ENCODE peak calls at places on chromosomes 12 and 14, in ten cellular contexts. Z, Q, I, J, U, F, L, O, Y and K are unnamed samples.

GRCh38 chr12:30178948-30179347 is 395.2 kb upstream of the TMTC1 start:
- DNase-seq in Z (no peak), Q (no peak), I (no peak), J (no peak), U (no peak), F (no peak), L (no peak), O (no peak), Y (no peak), K (no peak)

GRCh38 chr14:95236221-95236620 is 78.9 kb upstream of the DICER1 start:
- DNase-seq in Z (no peak), Q (no peak), I (no peak), J (no peak), U (no peak), F (no peak), L (peak; percentile 43), O (no peak), Y (no peak), K (no peak)

GRCh38 chr12:64385468-64385867 is 5.1 kb downstream of the C12orf56 start:
- DNase-seq in Z (no peak), Q (no peak), I (no peak), J (no peak), U (no peak), F (peak; percentile 81), L (no peak), O (no peak), Y (no peak), K (no peak)

GRCh38 chr14:103334644-103335603 is 887 bp downstream of the EIF5 start:
- DNase-seq in Z (peak; percentile 46), Q (peak; percentile 94), I (peak; percentile 37), J (peak; percentile 77), U (no peak), F (peak; percentile 92), L (peak; percentile 82), O (peak; percentile 77), Y (peak; percentile 63), K (peak; percentile 88)

GRCh38 chr12:66724616-66725015 is 45.7 kb upstream of the GRIP1 start:
- DNase-seq in Z (no peak), Q (no peak), I (no peak), J (no peak), U (no peak), F (no peak), L (no peak), O (no peak), Y (no peak), K (no peak)

GRCh38 chr12:45543887-45544286 is 185.6 kb upstream of the ARID2 start:
- DNase-seq in Z (peak; percentile 60), Q (no peak), I (peak; percentile 78), J (no peak), U (peak; percentile 90), F (peak; percentile 84), L (peak; percentile 69), O (no peak), Y (peak; percentile 78), K (no peak)

GRCh38 chr12:117365072-117365616 is 3.7 kb upstream of the NOS1 start:
- DNase-seq in Z (no peak), Q (no peak), I (no peak), J (no peak), U (no peak), F (no peak), L (peak; percentile 85), O (no peak), Y (no peak), K (no peak)

GRCh38 chr12:96635844-96636243 is 146.5 kb downstream of the CFAP54 start:
- DNase-seq in Z (no peak), Q (no peak), I (no peak), J (no peak), U (no peak), F (no peak), L (no peak), O (no peak), Y (peak; percentile 77), K (no peak)

GRCh38 chr12:6235906-6236640 is 35.9 kb downstream of the CD9 start:
- DNase-seq in Z (no peak), Q (no peak), I (no peak), J (peak; percentile 28), U (no peak), F (no peak), L (no peak), O (no peak), Y (no peak), K (no peak)
- H3K27ac ChIP-seq in Z (no peak overlapping the region), Q (no peak overlapping the region), I (no peak overlapping the region), J (no peak overlapping the region), U (no peak overlapping the region), F (no peak overlapping the region), L (no peak overlapping the region), O (no peak overlapping the region), Y (no peak overlapping the region), K (peak overlapping the region; percentile 61)

GRCh38 chr12:52236386-52237050 is 3.5 kb downstream of the KRT7 start:
- DNase-seq in Z (no peak), Q (no peak), I (peak; percentile 17), J (peak; percentile 21), U (no peak), F (no peak), L (peak; percentile 9), O (no peak), Y (no peak), K (no peak)
- H3K4me1 ChIP-seq in Z (no peaks in the 10 kb centered on the region), Q (no peaks in the 10 kb centered on the region), I (peaks cover 73% of the 10 kb centered on the region), J (peaks cover 14% of the 10 kb centered on the region), U (peaks cover 33% of the 10 kb centered on the region), F (peaks cover 15% of the 10 kb centered on the region), L (no peaks in the 10 kb centered on the region), O (no peaks in the 10 kb centered on the region), Y (no peaks in the 10 kb centered on the region), K (peaks cover 30% of the 10 kb centered on the region)

GRCh38 chr12:104951759-104952509 is 6.2 kb downstream of the SLC41A2 start:
- DNase-seq in Z (no peak), Q (no peak), I (no peak), J (no peak), U (no peak), F (peak; percentile 39), L (no peak), O (no peak), Y (no peak), K (no peak)

GRCh38 chr12:104952816-104953215 is 5.3 kb downstream of the SLC41A2 start:
- DNase-seq in Z (no peak), Q (no peak), I (peak; percentile 60), J (no peak), U (no peak), F (no peak), L (no peak), O (no peak), Y (no peak), K (no peak)

GRCh38 chr12:104955703-104956102 is 2.4 kb downstream of the SLC41A2 start:
- DNase-seq in Z (no peak), Q (no peak), I (no peak), J (no peak), U (no peak), F (no peak), L (no peak), O (no peak), Y (no peak), K (no peak)

GRCh38 chr12:104956870-104957301 is 1.2 kb downstream of the SLC41A2 start:
- DNase-seq in Z (no peak), Q (no peak), I (no peak), J (no peak), U (no peak), F (peak; percentile 13), L (no peak), O (no peak), Y (no peak), K (no peak)

GRCh38 chr12:104953323-104953722 is 4.8 kb downstream of the SLC41A2 start:
- DNase-seq in Z (no peak), Q (no peak), I (peak; percentile 64), J (no peak), U (no peak), F (no peak), L (no peak), O (no peak), Y (peak; percentile 14), K (no peak)
- H3K4me3 ChIP-seq in Z (no peak overlapping the region), Q (no peak overlapping the region), I (peak overlapping the region; percentile 22), J (no peak overlapping the region), U (no peak overlapping the region), F (no peak overlapping the region), L (no peak overlapping the region), O (no peak overlapping the region), Y (no peak overlapping the region), K (no peak overlapping the region)

GRCh38 chr14:23177181-23177580 is 6.3 kb downstream of the SLC7A8 start:
- DNase-seq in Z (no peak), Q (no peak), I (peak; percentile 12), J (no peak), U (no peak), F (no peak), L (no peak), O (no peak), Y (no peak), K (no peak)
- H3K27ac ChIP-seq in Z (no peak overlapping the region), Q (no peak overlapping the region), I (no peak overlapping the region), J (no peak overlapping the region), U (no peak overlapping the region), F (no peak overlapping the region), L (no peak overlapping the region), O (no peak overlapping the region), Y (no peak overlapping the region), K (no peak overlapping the region)

GRCh38 chr12:104181313-104181712 is 34.3 kb upstream of the TXNRD1 start:
- DNase-seq in Z (no peak), Q (no peak), I (peak; percentile 63), J (no peak), U (no peak), F (peak; percentile 47), L (no peak), O (peak; percentile 43), Y (no peak), K (no peak)

GRCh38 chr12:104182621-104183378 is 32.8 kb upstream of the TXNRD1 start:
- DNase-seq in Z (no peak), Q (no peak), I (no peak), J (no peak), U (no peak), F (no peak), L (no peak), O (no peak), Y (no peak), K (no peak)

GRCh38 chr12:104182144-104182543 is 33.4 kb upstream of the TXNRD1 start:
- DNase-seq in Z (no peak), Q (peak; percentile 90), I (peak; percentile 76), J (peak; percentile 71), U (no peak), F (peak; percentile 90), L (no peak), O (peak; percentile 86), Y (no peak), K (no peak)

GRCh38 chr12:104177663-104178501 is 37.7 kb upstream of the TXNRD1 start:
- DNase-seq in Z (no peak), Q (peak; percentile 88), I (peak; percentile 95), J (peak; percentile 64), U (no peak), F (peak; percentile 97), L (peak; percentile 27), O (peak; percentile 92), Y (peak; percentile 34), K (peak; percentile 53)

GRCh38 chr12:104180389-104180788 is 35.2 kb upstream of the TXNRD1 start:
- DNase-seq in Z (no peak), Q (no peak), I (peak; percentile 85), J (no peak), U (no peak), F (no peak), L (no peak), O (no peak), Y (no peak), K (no peak)
- H3K4me1 ChIP-seq in Z (no peaks in the 10 kb centered on the region), Q (peaks cover 5% of the 10 kb centered on the region), I (peaks cover 64% of the 10 kb centered on the region), J (peaks cover 16% of the 10 kb centered on the region), U (no peaks in the 10 kb centered on the region), F (peaks cover 51% of the 10 kb centered on the region), L (peaks cover 8% of the 10 kb centered on the region), O (no peaks in the 10 kb centered on the region), Y (no peaks in the 10 kb centered on the region), K (peaks cover 41% of the 10 kb centered on the region)